ENCODE peak calls at places on chromosome 19, in nine cellular contexts. B, R, P, L, Y, E, I, C and F are unnamed samples.

GRCh38 chr19:23991170-23991569 is 76.5 kb downstream of the ZNF726 start:
- DNase-seq in L (no peak), P (no peak), I (no peak), B (no peak), C (peak; percentile 77), E (no peak), R (no peak), Y (no peak), F (no peak)

GRCh38 chr19:46495789-46496099 is at the start of gene PNMA8B:
- DNase-seq in I (no peak), Y (no peak), R (peak; percentile 54), C (peak; percentile 85), P (no peak), L (no peak), E (no peak), B (peak; percentile 52), F (peak; percentile 74)

GRCh38 chr19:34269968-34270621 is 15.7 kb downstream of the GARRE1 start:
- DNase-seq in P (peak; percentile 19), Y (no peak), R (peak; percentile 49), L (peak; percentile 62), B (peak; percentile 45), E (peak; percentile 33), I (no peak), C (no peak), F (no peak)

GRCh38 chr19:48351341-48351752 is 12.4 kb downstream of the TMEM143 start:
- DNase-seq in P (no peak), B (peak; percentile 83), E (peak; percentile 58), I (no peak), C (peak; percentile 92), L (no peak), Y (no peak), R (peak; percentile 49), F (peak; percentile 50)

GRCh38 chr19:29923653-29924052 is 18.4 kb upstream of the URI1 start:
- DNase-seq in E (no peak), R (no peak), B (no peak), C (peak; percentile 43), Y (no peak), P (no peak), I (no peak), L (no peak), F (no peak)

GRCh38 chr19:45424191-45425058 is 708 bp upstream of the ERCC1 start:
- DNase-seq in I (no peak), L (no peak), B (peak; percentile 33), P (peak; percentile 69), E (no peak), C (peak; percentile 79), R (peak; percentile 92), Y (peak; percentile 88), F (no peak)

GRCh38 chr19:51524661-51525264 is 6.7 kb downstream of the SIGLEC6 start:
- DNase-seq in I (no peak), C (no peak), E (no peak), Y (no peak), R (no peak), L (no peak), B (no peak), P (no peak), F (no peak)

GRCh38 chr19:850221-850978 is 1.7 kb upstream of the ELANE start:
- DNase-seq in R (peak; percentile 99), E (no peak), I (no peak), Y (peak; percentile 85), P (peak; percentile 84), B (no peak), L (no peak), C (no peak), F (no peak)

GRCh38 chr19:3580156-3580955 is 4.9 kb upstream of the GIPC3 start:
- DNase-seq in E (no peak), P (peak; percentile 32), L (no peak), R (peak; percentile 97), Y (peak; percentile 94), B (no peak), C (no peak), I (no peak), F (no peak)

GRCh38 chr19:33398361-33399060 is 25.0 kb downstream of the CEBPG start:
- DNase-seq in B (no peak), Y (no peak), E (no peak), I (no peak), P (no peak), R (no peak), C (no peak), L (no peak), F (no peak)

GRCh38 chr19:7199613-7200533 is 94.3 kb downstream of the INSR start:
- DNase-seq in P (no peak), C (no peak), I (no peak), L (no peak), E (no peak), Y (no peak), R (no peak), B (no peak), F (no peak)

GRCh38 chr19:5692785-5693194 is 2.7 kb downstream of the RPL36 start:
- DNase-seq in I (no peak), L (no peak), C (no peak), P (no peak), R (no peak), B (no peak), E (no peak), Y (no peak), F (no peak)

GRCh38 chr19:11323601-11324078 is 15.8 kb downstream of the RAB3D start:
- DNase-seq in C (no peak), E (no peak), I (no peak), L (no peak), B (no peak), R (no peak), P (no peak), Y (no peak), F (no peak)

GRCh38 chr19:56976300-56976699 is 135.8 kb upstream of the PEG3 start:
- DNase-seq in C (no peak), E (no peak), I (no peak), Y (no peak), R (no peak), P (no peak), L (no peak), B (no peak), F (no peak)

GRCh38 chr19:6030214-6030507 is 52.2 kb upstream of the RANBP3 start:
- DNase-seq in I (no peak), C (no peak), R (peak; percentile 82), E (no peak), Y (peak; percentile 47), P (no peak), L (no peak), B (no peak), F (no peak)

GRCh38 chr19:45798995-45799517 is 6.4 kb upstream of the DMWD start:
- DNase-seq in E (peak; percentile 27), L (peak; percentile 23), R (peak; percentile 79), C (peak; percentile 80), B (peak; percentile 63), I (no peak), Y (peak; percentile 65), P (peak; percentile 75), F (no peak)

GRCh38 chr19:47190167-47190727 is 40.8 kb downstream of the BBC3 start:
- DNase-seq in B (peak; percentile 71), Y (no peak), I (no peak), C (no peak), E (no peak), R (peak; percentile 85), P (no peak), L (no peak), F (no peak)

GRCh38 chr19:48458016-48458415 is 2.6 kb downstream of the KCNJ14 start:
- DNase-seq in R (peak; percentile 65), C (no peak), E (no peak), B (no peak), I (no peak), L (no peak), Y (no peak), P (no peak), F (no peak)

GRCh38 chr19:6393074-6393981 is at the start of gene GTF2F1:
- DNase-seq in L (peak; percentile 80), I (no peak), Y (peak; percentile 94), E (peak; percentile 86), B (peak; percentile 93), C (peak; percentile 95), P (peak; percentile 91), R (peak; percentile 97), F (peak; percentile 93)

GRCh38 chr19:18173054-18173571 is 500 bp upstream of the IFI30 start:
- DNase-seq in C (no peak), I (peak; percentile 79), B (no peak), R (no peak), P (no peak), E (no peak), L (no peak), Y (peak; percentile 59), F (no peak)

GRCh38 chr19:55352746-55353145 is 1.8 kb downstream of the COX6B2 start:
- DNase-seq in I (no peak), E (no peak), P (no peak), Y (no peak), L (no peak), C (no peak), B (no peak), R (no peak), F (no peak)

GRCh38 chr19:17389957-17390664 is 3.9 kb downstream of the CCDC194 start:
- DNase-seq in E (no peak), R (no peak), Y (no peak), I (no peak), B (no peak), C (no peak), P (no peak), L (no peak), F (no peak)

GRCh38 chr19:55342044-55342531 is 2.4 kb downstream of the KMT5C start:
- DNase-seq in P (no peak), Y (no peak), C (no peak), I (no peak), B (no peak), E (no peak), R (no peak), L (no peak), F (no peak)

GRCh38 chr19:46659151-46660007 is 1.6 kb downstream of the DACT3 start:
- DNase-seq in R (no peak), I (no peak), L (no peak), E (no peak), P (no peak), Y (no peak), C (peak; percentile 52), B (peak; percentile 7), F (no peak)